ENCODE peak calls at places on chromosomes 11 and 22, in eight cellular contexts. O is CD4-positive, CD25-positive, alpha-beta regulatory T cell; F is naive B cell; N is activated CD4-positive, alpha-beta T cell treated with anti-CD3 and anti-CD28 coated beads for 36 hours; E is heart left ventricle; Y is sciatic nerve; W is left colon; U is central memory CD8-positive, alpha-beta T cell. A is an unnamed sample.

GRCh38 chr11:98207086-98207485 is 813.7 kb upstream of the CNTN5 start:
- ATAC-seq in O (no peak), F (no peak), N (no peak), E (no peak), Y (peak), W (no peak), U (no peak), A (no peak)

GRCh38 chr11:125925247-125925740 is 20.6 kb upstream of the VSIG10L2 start:
- ATAC-seq in O (no peak), F (no peak), N (no peak), E (no peak), Y (no peak), W (peak), U (no peak), A (no peak)

GRCh38 chr11:86486261-86487030 is 111.8 kb downstream of the CCDC81 start:
- ATAC-seq in O (peak), F (no peak), N (peak), E (peak), Y (peak), W (peak), U (peak), A (no peak)

GRCh38 chr11:8333431-8334401 is 70.0 kb upstream of the LMO1 start:
- ATAC-seq in O (no peak), F (no peak), N (no peak), E (no peak), Y (no peak), W (no peak), U (no peak), A (no peak)

GRCh38 chr11:64444838-64445441 is 86.0 kb downstream of the RPS6KA4 start:
- ATAC-seq in O (no peak), F (no peak), N (no peak), E (no peak), Y (no peak), W (no peak), U (no peak), A (no peak)

GRCh38 chr11:26621147-26621546 is 49.1 kb upstream of the MUC15 start:
- ATAC-seq in O (no peak), F (no peak), N (no peak), E (no peak), Y (no peak), W (no peak), U (no peak), A (no peak)

GRCh38 chr11:82719316-82719715 is 14.3 kb downstream of the FAM181B start:
- ATAC-seq in O (no peak), F (no peak), N (no peak), E (peak), Y (peak), W (no peak), U (no peak), A (no peak)

GRCh38 chr11:3344775-3345174 is 34.2 kb downstream of the ZNF195 start:
- ATAC-seq in O (no peak), F (no peak), N (no peak), E (no peak), Y (no peak), W (no peak), U (no peak), A (no peak)

GRCh38 chr22:33841281-33842005 is 78.8 kb downstream of the LARGE1 start:
- ATAC-seq in O (no peak), F (no peak), N (no peak), E (peak), Y (no peak), W (no peak), U (no peak), A (no peak)

GRCh38 chr11:19698493-19699292 is 13.9 kb upstream of the NAV2 start:
- ATAC-seq in O (no peak), F (no peak), N (no peak), E (peak), Y (peak), W (no peak), U (no peak), A (no peak)

GRCh38 chr11:55967914-55968313 is 1.8 kb downstream of the OR10AG1 start:
- ATAC-seq in O (no peak), F (no peak), N (no peak), E (no peak), Y (no peak), W (no peak), U (no peak), A (no peak)

GRCh38 chr11:102831128-102831708 is 12.2 kb downstream of the MMP3 start:
- ATAC-seq in O (no peak), F (no peak), N (no peak), E (no peak), Y (peak), W (peak), U (no peak), A (no peak)

GRCh38 chr11:134530826-134531225 is 118.8 kb upstream of the B3GAT1 start:
- ATAC-seq in O (no peak), F (no peak), N (no peak), E (no peak), Y (no peak), W (no peak), U (no peak), A (no peak)

GRCh38 chr22:32852346-32853251 is 51.1 kb downstream of the TIMP3 start:
- ATAC-seq in O (no peak), F (no peak), N (no peak), E (peak), Y (peak), W (no peak), U (no peak), A (no peak)

GRCh38 chr11:124898711-124899110 is 1.0 kb upstream of the ROBO4 start:
- ATAC-seq in O (no peak), F (no peak), N (no peak), E (peak), Y (peak), W (no peak), U (no peak), A (no peak)

GRCh38 chr22:38449776-38450175 is 5.2 kb downstream of the KCNJ4 start:
- ATAC-seq in O (no peak), F (no peak), N (no peak), E (peak), Y (no peak), W (no peak), U (no peak), A (no peak)

GRCh38 chr11:34075178-34075820 is 23.8 kb downstream of the CAPRIN1 start:
- ATAC-seq in O (no peak), F (no peak), N (no peak), E (no peak), Y (no peak), W (peak), U (no peak), A (peak)

GRCh38 chr11:18633256-18634139 is 644 bp downstream of the SPTY2D1 start:
- ATAC-seq in O (no peak), F (no peak), N (no peak), E (no peak), Y (no peak), W (peak), U (peak), A (peak)

GRCh38 chr11:120792306-120792705 is 231.6 kb upstream of the TBCEL start:
- ATAC-seq in O (no peak), F (no peak), N (no peak), E (no peak), Y (no peak), W (peak), U (no peak), A (no peak)

GRCh38 chr11:17148536-17148935 is 59.2 kb downstream of the PIK3C2A start:
- ATAC-seq in O (no peak), F (no peak), N (no peak), E (no peak), Y (no peak), W (no peak), U (no peak), A (no peak)

GRCh38 chr11:84594602-84595001 is 1032.5 kb downstream of the DLG2 start:
- ATAC-seq in O (no peak), F (no peak), N (no peak), E (no peak), Y (no peak), W (peak), U (no peak), A (no peak)

GRCh38 chr11:66268953-66269906 is 791 bp downstream of the RAB1B start:
- ATAC-seq in O (no peak), F (no peak), N (no peak), E (no peak), Y (no peak), W (peak), U (no peak), A (no peak)

GRCh38 chr22:41076857-41077256 is 15.5 kb upstream of the EP300 start:
- ATAC-seq in O (no peak), F (no peak), N (no peak), E (no peak), Y (no peak), W (no peak), U (no peak), A (no peak)

GRCh38 chr11:84720706-84721402 is 906.3 kb downstream of the DLG2 start:
- ATAC-seq in O (no peak), F (peak), N (peak), E (peak), Y (peak), W (peak), U (no peak), A (no peak)

GRCh38 chr11:18307461-18308139 is 14.3 kb downstream of the HPS5 start:
- ATAC-seq in O (no peak), F (no peak), N (no peak), E (no peak), Y (no peak), W (no peak), U (no peak), A (no peak)

GRCh38 chr22:40400173-40400572 is 29.8 kb downstream of the SGSM3 start:
- ATAC-seq in O (peak), F (peak), N (no peak), E (no peak), Y (no peak), W (no peak), U (peak), A (peak)

GRCh38 chr11:122215244-122215992 is 99.4 kb upstream of the BLID start:
- ATAC-seq in O (no peak), F (no peak), N (peak), E (peak), Y (peak), W (peak), U (no peak), A (peak)

GRCh38 chr11:35235944-35236666 is 97.1 kb downstream of the CD44 start:
- ATAC-seq in O (peak), F (no peak), N (peak), E (no peak), Y (no peak), W (peak), U (peak), A (peak)

GRCh38 chr11:43515090-43515489 is 156.4 kb downstream of the TTC17 start:
- ATAC-seq in O (no peak), F (no peak), N (no peak), E (peak), Y (no peak), W (no peak), U (no peak), A (no peak)

GRCh38 chr22:19982991-19983578 is 33.5 kb downstream of the ARVCF start:
- ATAC-seq in O (no peak), F (no peak), N (no peak), E (peak), Y (no peak), W (no peak), U (no peak), A (no peak)

GRCh38 chr22:22404598-22405284 is 103.8 kb downstream of the ZNF280B start:
- ATAC-seq in O (no peak), F (peak), N (no peak), E (no peak), Y (no peak), W (no peak), U (no peak), A (no peak)

GRCh38 chr11:820655-821512 is 2.2 kb downstream of the PNPLA2 start:
- ATAC-seq in O (no peak), F (no peak), N (no peak), E (peak), Y (peak), W (peak), U (no peak), A (no peak)

GRCh38 chr11:46160100-46160499 is 38.8 kb upstream of the PHF21A start:
- ATAC-seq in O (no peak), F (no peak), N (no peak), E (no peak), Y (no peak), W (peak), U (no peak), A (no peak)

GRCh38 chr11:114262681-114263509 is 33.3 kb upstream of the NNMT start:
- ATAC-seq in O (peak), F (peak), N (peak), E (peak), Y (peak), W (peak), U (no peak), A (no peak)